ENCODE peak calls at places on chromosomes 11 and 22, in seven cellular contexts. A is NCI-H1436; K is foreskin keratinocyte; D is C1 segment of cervical spinal cord; P is stimulated activated CD4-positive, alpha-beta T cell treated with anti-CD3 and anti-CD28 coated beads, TNF-alpha, amount 100 ng/mL, for 4 hours; V is fibroblast of lung; H is B cell. W is an unnamed sample.

GRCh38 chr22:40714514-40714966 is 35.3 kb downstream of the MCHR1 start:
- DNase-seq in A (no peak), K (no peak), D (no peak), P (no peak), V (peak), H (no peak), W (no peak)

GRCh38 chr11:16321148-16321547 is 35.2 kb downstream of the SOX6 start:
- DNase-seq in A (no peak), K (peak), D (no peak), P (no peak), V (no peak), H (no peak), W (no peak)

GRCh38 chr11:128859563-128860441 is 7.3 kb downstream of the KCNJ1 start:
- DNase-seq in A (no peak), K (peak), D (no peak), P (peak), V (peak), H (peak), W (peak)

GRCh38 chr11:36056160-36056751 is 112.4 kb downstream of the LDLRAD3 start:
- DNase-seq in A (no peak), K (no peak), D (no peak), P (no peak), V (peak), H (no peak), W (no peak)

GRCh38 chr22:29310863-29311339 is 4.5 kb downstream of the GAS2L1 start:
- DNase-seq in A (peak), K (peak), D (peak), P (no peak), V (peak), H (peak), W (peak)

GRCh38 chr11:36037031-36037430 is 93.2 kb downstream of the LDLRAD3 start:
- DNase-seq in A (no peak), K (peak), D (peak), P (no peak), V (no peak), H (no peak), W (no peak)

GRCh38 chr22:32926600-32926999 is 125.1 kb downstream of the TIMP3 start:
- DNase-seq in A (no peak), K (peak), D (no peak), P (no peak), V (peak), H (peak), W (no peak)

GRCh38 chr11:64490562-64491216 is 100.3 kb upstream of the SLC22A12 start:
- DNase-seq in A (no peak), K (no peak), D (no peak), P (no peak), V (no peak), H (no peak), W (no peak)

GRCh38 chr11:103862049-103862826 is 174.2 kb upstream of the DDI1 start:
- DNase-seq in A (no peak), K (no peak), D (no peak), P (no peak), V (no peak), H (peak), W (no peak)

GRCh38 chr22:19921544-19922081 is 20.0 kb upstream of the COMT start:
- DNase-seq in A (no peak), K (no peak), D (no peak), P (no peak), V (no peak), H (no peak), W (no peak)

GRCh38 chr11:326842-327580 is 6.4 kb upstream of the IFITM3 start:
- DNase-seq in A (no peak), K (no peak), D (no peak), P (peak), V (peak), H (peak), W (peak)

GRCh38 chr22:40107756-40108437 is 69.8 kb upstream of the TNRC6B start:
- DNase-seq in A (no peak), K (peak), D (no peak), P (peak), V (peak), H (no peak), W (no peak)

GRCh38 chr22:20141186-20142077 is 9.4 kb downstream of the CCDC188 start:
- DNase-seq in A (no peak), K (no peak), D (no peak), P (no peak), V (no peak), H (no peak), W (no peak)

GRCh38 chr11:16788141-16789060 is 50.0 kb downstream of the C11orf58 start:
- DNase-seq in A (peak), K (peak), D (peak), P (peak), V (peak), H (peak), W (peak)

GRCh38 chr11:2300290-2300935 is 1.3 kb downstream of the C11orf21 start:
- DNase-seq in A (no peak), K (no peak), D (no peak), P (no peak), V (no peak), H (peak), W (peak)

GRCh38 chr11:34052608-34053160 is 1.2 kb downstream of the CAPRIN1 start:
- DNase-seq in A (no peak), K (no peak), D (no peak), P (peak), V (no peak), H (no peak), W (peak)

GRCh38 chr22:50505776-50506610 is 1.5 kb downstream of the LMF2 start:
- DNase-seq in A (no peak), K (no peak), D (no peak), P (no peak), V (no peak), H (no peak), W (no peak)

GRCh38 chr11:128409476-128409875 is 177.9 kb downstream of the ETS1 start:
- DNase-seq in A (no peak), K (peak), D (no peak), P (no peak), V (peak), H (no peak), W (no peak)

GRCh38 chr11:122069946-122070345 is 46.1 kb downstream of the BLID start:
- DNase-seq in A (peak), K (peak), D (no peak), P (no peak), V (peak), H (no peak), W (no peak)

GRCh38 chr11:121688860-121689614 is 236.3 kb upstream of the SORL1-AS1 start:
- DNase-seq in A (no peak), K (no peak), D (no peak), P (no peak), V (no peak), H (no peak), W (no peak)

GRCh38 chr22:31944700-31945477 is 554 bp downstream of the YWHAH start:
- DNase-seq in A (no peak), K (no peak), D (no peak), P (no peak), V (peak), H (peak), W (peak)

GRCh38 chr22:29259253-29259899 is 8.4 kb downstream of the RHBDD3 start:
- DNase-seq in A (no peak), K (no peak), D (no peak), P (no peak), V (no peak), H (no peak), W (no peak)

GRCh38 chr11:8389034-8389996 is 125.6 kb upstream of the LMO1 start:
- DNase-seq in A (no peak), K (no peak), D (no peak), P (no peak), V (peak), H (no peak), W (no peak)

GRCh38 chr11:78231962-78232459 is 43.3 kb downstream of the USP35 start:
- DNase-seq in A (no peak), K (peak), D (no peak), P (no peak), V (peak), H (no peak), W (no peak)